ENCODE peak calls at places on chromosomes 2 and 18, in nine cellular contexts. One of them, this sample, is unnamed.

GRCh38 chr2:234427081-234428058 is 69.5 kb downstream of the ARL4C start:
- DNase-seq in GM12865: peak
- DNase-seq in dorsolateral prefrontal cortex: no peak
- DNase-seq in astrocyte of the spinal cord: peak
- DNase-seq in HFFc6: peak
- DNase-seq in CD8-positive, alpha-beta T cell: no peak
- DNase-seq in neural progenitor cell: peak
- DNase-seq in AG09309: peak
- DNase-seq in brain microvascular endothelial cell: peak
- DNase-seq in this sample: no peak

GRCh38 chr18:59461171-59461570 is 102.1 kb upstream of the LMAN1 start:
- DNase-seq in GM12865: no peak
- DNase-seq in dorsolateral prefrontal cortex: no peak
- DNase-seq in astrocyte of the spinal cord: no peak
- DNase-seq in HFFc6: no peak
- DNase-seq in CD8-positive, alpha-beta T cell: no peak
- DNase-seq in neural progenitor cell: no peak
- DNase-seq in AG09309: no peak
- DNase-seq in brain microvascular endothelial cell: no peak
- DNase-seq in this sample: no peak

GRCh38 chr2:30514134-30514860 is 67.3 kb downstream of the LCLAT1 start:
- DNase-seq in GM12865: peak
- DNase-seq in dorsolateral prefrontal cortex: no peak
- DNase-seq in astrocyte of the spinal cord: peak
- DNase-seq in HFFc6: peak
- DNase-seq in CD8-positive, alpha-beta T cell: no peak
- DNase-seq in neural progenitor cell: no peak
- DNase-seq in AG09309: no peak
- DNase-seq in brain microvascular endothelial cell: peak
- DNase-seq in this sample: no peak

GRCh38 chr2:109736177-109736827 is 57.8 kb upstream of the RGPD5 start:
- DNase-seq in GM12865: peak
- DNase-seq in dorsolateral prefrontal cortex: peak
- DNase-seq in astrocyte of the spinal cord: peak
- DNase-seq in HFFc6: peak
- DNase-seq in CD8-positive, alpha-beta T cell: no peak
- DNase-seq in neural progenitor cell: peak
- DNase-seq in AG09309: no peak
- DNase-seq in brain microvascular endothelial cell: peak
- DNase-seq in this sample: peak

GRCh38 chr2:158359846-158360245 is 96.7 kb downstream of the CCDC148 start:
- DNase-seq in GM12865: peak
- DNase-seq in dorsolateral prefrontal cortex: no peak
- DNase-seq in astrocyte of the spinal cord: peak
- DNase-seq in HFFc6: no peak
- DNase-seq in CD8-positive, alpha-beta T cell: no peak
- DNase-seq in neural progenitor cell: peak
- DNase-seq in AG09309: no peak
- DNase-seq in brain microvascular endothelial cell: peak
- DNase-seq in this sample: peak

GRCh38 chr2:26559556-26559955 is 81.6 kb downstream of the CIB4 start:
- DNase-seq in GM12865: no peak
- DNase-seq in dorsolateral prefrontal cortex: no peak
- DNase-seq in astrocyte of the spinal cord: no peak
- DNase-seq in HFFc6: no peak
- DNase-seq in CD8-positive, alpha-beta T cell: no peak
- DNase-seq in neural progenitor cell: peak
- DNase-seq in AG09309: no peak
- DNase-seq in brain microvascular endothelial cell: no peak
- DNase-seq in this sample: no peak

GRCh38 chr2:68287580-68288441 is 31.9 kb downstream of the CNRIP1 start:
- DNase-seq in GM12865: no peak
- DNase-seq in dorsolateral prefrontal cortex: no peak
- DNase-seq in astrocyte of the spinal cord: peak
- DNase-seq in HFFc6: no peak
- DNase-seq in CD8-positive, alpha-beta T cell: no peak
- DNase-seq in neural progenitor cell: no peak
- DNase-seq in AG09309: peak
- DNase-seq in brain microvascular endothelial cell: no peak
- DNase-seq in this sample: peak

GRCh38 chr2:64686283-64686956 is 32.7 kb upstream of the SERTAD2 start:
- DNase-seq in GM12865: no peak
- DNase-seq in dorsolateral prefrontal cortex: no peak
- DNase-seq in astrocyte of the spinal cord: no peak
- DNase-seq in HFFc6: no peak
- DNase-seq in CD8-positive, alpha-beta T cell: no peak
- DNase-seq in neural progenitor cell: no peak
- DNase-seq in AG09309: no peak
- DNase-seq in brain microvascular endothelial cell: no peak
- DNase-seq in this sample: no peak

GRCh38 chr2:189369566-189369965 is 71.7 kb upstream of the WDR75 start:
- DNase-seq in GM12865: no peak
- DNase-seq in dorsolateral prefrontal cortex: no peak
- DNase-seq in astrocyte of the spinal cord: peak
- DNase-seq in HFFc6: peak
- DNase-seq in CD8-positive, alpha-beta T cell: no peak
- DNase-seq in neural progenitor cell: no peak
- DNase-seq in AG09309: no peak
- DNase-seq in brain microvascular endothelial cell: peak
- DNase-seq in this sample: no peak

GRCh38 chr2:223075301-223076270 is 23.6 kb downstream of the KCNE4 start:
- DNase-seq in GM12865: peak
- DNase-seq in dorsolateral prefrontal cortex: no peak
- DNase-seq in astrocyte of the spinal cord: peak
- DNase-seq in HFFc6: peak
- DNase-seq in CD8-positive, alpha-beta T cell: no peak
- DNase-seq in neural progenitor cell: no peak
- DNase-seq in AG09309: no peak
- DNase-seq in brain microvascular endothelial cell: no peak
- DNase-seq in this sample: no peak

GRCh38 chr18:60413944-60414547 is 41.5 kb upstream of the MC4R start:
- DNase-seq in GM12865: peak
- DNase-seq in dorsolateral prefrontal cortex: no peak
- DNase-seq in astrocyte of the spinal cord: no peak
- DNase-seq in HFFc6: peak
- DNase-seq in CD8-positive, alpha-beta T cell: no peak
- DNase-seq in neural progenitor cell: peak
- DNase-seq in AG09309: no peak
- DNase-seq in brain microvascular endothelial cell: no peak
- DNase-seq in this sample: peak

GRCh38 chr2:42140501-42140900 is 28.7 kb upstream of the EML4 start:
- DNase-seq in GM12865: no peak
- DNase-seq in dorsolateral prefrontal cortex: no peak
- DNase-seq in astrocyte of the spinal cord: no peak
- DNase-seq in HFFc6: no peak
- DNase-seq in CD8-positive, alpha-beta T cell: no peak
- DNase-seq in neural progenitor cell: no peak
- DNase-seq in AG09309: no peak
- DNase-seq in brain microvascular endothelial cell: no peak
- DNase-seq in this sample: no peak

GRCh38 chr18:27400001-27400400 is 214.9 kb upstream of the CHST9 start:
- DNase-seq in GM12865: no peak
- DNase-seq in dorsolateral prefrontal cortex: no peak
- DNase-seq in astrocyte of the spinal cord: no peak
- DNase-seq in HFFc6: no peak
- DNase-seq in CD8-positive, alpha-beta T cell: no peak
- DNase-seq in neural progenitor cell: peak
- DNase-seq in AG09309: no peak
- DNase-seq in brain microvascular endothelial cell: no peak
- DNase-seq in this sample: peak

GRCh38 chr18:51668101-51668500 is 470.6 kb upstream of the MEX3C start:
- DNase-seq in GM12865: peak
- DNase-seq in dorsolateral prefrontal cortex: peak
- DNase-seq in astrocyte of the spinal cord: peak
- DNase-seq in HFFc6: peak
- DNase-seq in CD8-positive, alpha-beta T cell: no peak
- DNase-seq in neural progenitor cell: peak
- DNase-seq in AG09309: no peak
- DNase-seq in brain microvascular endothelial cell: peak
- DNase-seq in this sample: peak

DNA sequence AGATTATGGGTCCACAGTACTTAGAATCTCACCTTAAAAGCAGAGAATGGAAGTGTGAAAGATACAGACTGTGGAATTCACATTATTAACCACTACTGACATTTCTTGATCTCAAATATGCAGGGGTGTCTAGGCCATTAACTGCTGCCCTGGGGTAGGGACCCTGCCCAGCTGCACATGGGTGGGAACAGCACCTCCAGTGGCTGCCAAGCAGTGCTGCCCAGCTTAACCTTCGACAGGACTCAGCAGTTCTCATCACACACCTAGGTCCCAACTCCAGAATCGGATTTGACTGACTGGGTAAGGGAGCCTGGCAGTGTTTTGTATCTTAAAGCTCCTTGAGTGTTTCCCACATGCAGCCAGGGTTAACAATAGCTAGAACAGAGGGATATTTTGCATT is 14.9 kb downstream of the ERFE start:
- DNase-seq in GM12865: no peak
- DNase-seq in dorsolateral prefrontal cortex: no peak
- DNase-seq in astrocyte of the spinal cord: no peak
- DNase-seq in HFFc6: no peak
- DNase-seq in CD8-positive, alpha-beta T cell: no peak
- DNase-seq in neural progenitor cell: no peak
- DNase-seq in AG09309: no peak
- DNase-seq in brain microvascular endothelial cell: no peak
- DNase-seq in this sample: no peak
- TF ChIP-seq CTCF in GM12865: peak
- TF ChIP-seq CTCF in dorsolateral prefrontal cortex: no peak
- TF ChIP-seq CTCF in astrocyte of the spinal cord: peak
- TF ChIP-seq CTCF in HFFc6: peak
- TF ChIP-seq CTCF in CD8-positive, alpha-beta T cell: no peak
- TF ChIP-seq CTCF in neural progenitor cell: peak
- TF ChIP-seq CTCF in AG09309: peak
- TF ChIP-seq CTCF in brain microvascular endothelial cell: peak
- TF ChIP-seq CTCF in this sample: peak

DNA sequence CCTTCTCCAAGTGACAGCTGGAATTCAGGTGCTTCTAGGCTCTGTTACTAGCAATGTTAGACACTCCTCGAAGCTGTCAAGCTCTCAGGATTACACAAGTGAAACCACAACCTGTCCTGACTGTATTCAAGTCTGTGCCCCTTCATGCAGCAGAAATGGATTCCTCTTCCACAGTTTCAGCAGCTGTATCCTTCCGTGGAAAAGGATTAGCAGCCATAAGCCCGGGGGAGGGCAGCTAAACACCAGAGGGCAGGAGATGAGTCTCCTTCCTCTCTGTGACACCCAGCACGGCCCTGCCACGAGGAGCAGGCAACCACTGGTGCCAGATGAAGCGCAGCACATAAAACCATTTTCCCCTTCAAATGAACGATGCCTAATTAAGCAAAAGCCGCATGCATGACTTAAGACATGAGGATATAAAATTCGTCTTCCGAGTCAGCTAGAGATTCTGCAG is 1.2 kb downstream of the ST3GAL5 start:
- DNase-seq in GM12865: peak
- DNase-seq in dorsolateral prefrontal cortex: peak
- DNase-seq in astrocyte of the spinal cord: peak
- DNase-seq in HFFc6: peak
- DNase-seq in CD8-positive, alpha-beta T cell: peak
- DNase-seq in neural progenitor cell: peak
- DNase-seq in AG09309: no peak
- DNase-seq in brain microvascular endothelial cell: no peak
- DNase-seq in this sample: peak
- TF ChIP-seq CTCF in GM12865: peak
- TF ChIP-seq CTCF in dorsolateral prefrontal cortex: peak
- TF ChIP-seq CTCF in astrocyte of the spinal cord: peak
- TF ChIP-seq CTCF in HFFc6: peak
- TF ChIP-seq CTCF in CD8-positive, alpha-beta T cell: no peak
- TF ChIP-seq CTCF in neural progenitor cell: no peak
- TF ChIP-seq CTCF in AG09309: peak
- TF ChIP-seq CTCF in brain microvascular endothelial cell: no peak
- TF ChIP-seq CTCF in this sample: no peak

GRCh38 chr2:231360881-231361294 is 34.6 kb upstream of the B3GNT7 start:
- DNase-seq in GM12865: no peak
- DNase-seq in dorsolateral prefrontal cortex: no peak
- DNase-seq in astrocyte of the spinal cord: no peak
- DNase-seq in HFFc6: no peak
- DNase-seq in CD8-positive, alpha-beta T cell: no peak
- DNase-seq in neural progenitor cell: no peak
- DNase-seq in AG09309: no peak
- DNase-seq in brain microvascular endothelial cell: no peak
- DNase-seq in this sample: peak

GRCh38 chr2:231360401-231360800 is 35.1 kb upstream of the B3GNT7 start:
- DNase-seq in GM12865: no peak
- DNase-seq in dorsolateral prefrontal cortex: no peak
- DNase-seq in astrocyte of the spinal cord: no peak
- DNase-seq in HFFc6: no peak
- DNase-seq in CD8-positive, alpha-beta T cell: no peak
- DNase-seq in neural progenitor cell: no peak
- DNase-seq in AG09309: no peak
- DNase-seq in brain microvascular endothelial cell: no peak
- DNase-seq in this sample: no peak

GRCh38 chr2:231362785-231363184 is 32.7 kb upstream of the B3GNT7 start:
- DNase-seq in GM12865: no peak
- DNase-seq in dorsolateral prefrontal cortex: no peak
- DNase-seq in astrocyte of the spinal cord: no peak
- DNase-seq in HFFc6: no peak
- DNase-seq in CD8-positive, alpha-beta T cell: no peak
- DNase-seq in neural progenitor cell: no peak
- DNase-seq in AG09309: no peak
- DNase-seq in brain microvascular endothelial cell: no peak
- DNase-seq in this sample: peak

GRCh38 chr2:231359948-231360347 is 35.6 kb upstream of the B3GNT7 start:
- DNase-seq in GM12865: no peak
- DNase-seq in dorsolateral prefrontal cortex: no peak
- DNase-seq in astrocyte of the spinal cord: no peak
- DNase-seq in HFFc6: no peak
- DNase-seq in CD8-positive, alpha-beta T cell: no peak
- DNase-seq in neural progenitor cell: no peak
- DNase-seq in AG09309: no peak
- DNase-seq in brain microvascular endothelial cell: no peak
- DNase-seq in this sample: no peak

GRCh38 chr2:231361701-231362588 is 33.6 kb upstream of the B3GNT7 start:
- DNase-seq in GM12865: peak
- DNase-seq in dorsolateral prefrontal cortex: no peak
- DNase-seq in astrocyte of the spinal cord: no peak
- DNase-seq in HFFc6: no peak
- DNase-seq in CD8-positive, alpha-beta T cell: no peak
- DNase-seq in neural progenitor cell: no peak
- DNase-seq in AG09309: no peak
- DNase-seq in brain microvascular endothelial cell: no peak
- DNase-seq in this sample: peak
- TF ChIP-seq CTCF in GM12865: peak
- TF ChIP-seq CTCF in dorsolateral prefrontal cortex: no peak
- TF ChIP-seq CTCF in astrocyte of the spinal cord: no peak
- TF ChIP-seq CTCF in HFFc6: no peak
- TF ChIP-seq CTCF in CD8-positive, alpha-beta T cell: no peak
- TF ChIP-seq CTCF in neural progenitor cell: no peak
- TF ChIP-seq CTCF in AG09309: no peak
- TF ChIP-seq CTCF in brain microvascular endothelial cell: peak
- TF ChIP-seq CTCF in this sample: peak

DNA sequence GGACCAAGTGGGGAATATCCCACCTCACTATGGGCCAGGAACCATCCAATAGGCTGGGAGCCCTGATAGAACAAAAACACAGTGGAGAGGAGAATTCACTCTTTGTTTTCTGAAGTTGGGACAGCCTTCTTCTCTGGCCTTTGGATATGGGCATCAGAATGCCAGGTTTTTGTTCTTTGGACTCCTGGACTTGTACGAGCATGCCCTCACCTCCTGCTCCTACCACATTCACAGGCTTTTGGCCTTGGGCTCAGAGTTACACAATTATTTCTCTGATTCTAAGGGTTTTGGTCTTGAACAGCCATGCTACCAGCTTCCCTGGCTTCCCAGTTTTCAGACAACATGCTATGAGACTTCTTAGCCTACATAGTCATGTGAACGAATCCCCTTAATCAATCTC is 732.9 kb upstream of the VRK2 start:
- DNase-seq in GM12865: no peak
- DNase-seq in dorsolateral prefrontal cortex: no peak
- DNase-seq in astrocyte of the spinal cord: no peak
- DNase-seq in HFFc6: no peak
- DNase-seq in CD8-positive, alpha-beta T cell: no peak
- DNase-seq in neural progenitor cell: no peak
- DNase-seq in AG09309: no peak
- DNase-seq in brain microvascular endothelial cell: no peak
- DNase-seq in this sample: no peak
- TF ChIP-seq CTCF in GM12865: no peak
- TF ChIP-seq CTCF in dorsolateral prefrontal cortex: no peak
- TF ChIP-seq CTCF in astrocyte of the spinal cord: no peak
- TF ChIP-seq CTCF in HFFc6: no peak
- TF ChIP-seq CTCF in CD8-positive, alpha-beta T cell: no peak
- TF ChIP-seq CTCF in neural progenitor cell: no peak
- TF ChIP-seq CTCF in AG09309: no peak
- TF ChIP-seq CTCF in brain microvascular endothelial cell: no peak
- TF ChIP-seq CTCF in this sample: no peak

This sample was measured in NB4.